ENCODE peak calls at places on chromosomes 6 and 20, in four cellular contexts. One of them, this sample, is unnamed.
A peak's percentile ranks its signal among the peaks of the same experiment; 100 is the strongest.

GRCh38 chr6:77511860-77512259 is 48.6 kb upstream of the HTR1B start:
- DNase-seq in NCI-H2171 treated with DMSO at 0.1 percent for 48 hours: no peak
- DNase-seq in activated gamma-delta T cell treated with Interleukin-2 at 50 U/mL for 16 hours: no peak
- DNase-seq in CD8-positive, alpha-beta memory T cell: no peak
- DNase-seq in this sample: no peak

GRCh38 chr6:34586327-34587040 is 30.4 kb upstream of the SPDEF start:
- DNase-seq in NCI-H2171 treated with DMSO at 0.1 percent for 48 hours: no peak
- DNase-seq in activated gamma-delta T cell treated with Interleukin-2 at 50 U/mL for 16 hours: no peak
- DNase-seq in CD8-positive, alpha-beta memory T cell: no peak
- DNase-seq in this sample: no peak

GRCh38 chr6:32046450-32047083 is 8.4 kb downstream of the CYP21A2 start:
- DNase-seq in NCI-H2171 treated with DMSO at 0.1 percent for 48 hours: peak; percentile 40
- DNase-seq in activated gamma-delta T cell treated with Interleukin-2 at 50 U/mL for 16 hours: no peak
- DNase-seq in CD8-positive, alpha-beta memory T cell: no peak
- DNase-seq in this sample: no peak

GRCh38 chr6:81484251-81484650 is 268.2 kb downstream of the TENT5A start:
- DNase-seq in activated gamma-delta T cell treated with Interleukin-2 at 50 U/mL for 16 hours: no peak
- DNase-seq in CD8-positive, alpha-beta memory T cell: no peak
- DNase-seq in NCI-H2171 treated with DMSO at 0.1 percent for 48 hours: no peak
- DNase-seq in this sample: no peak

GRCh38 chr6:13256614-13257013 is 71.7 kb downstream of the TBC1D7 start:
- DNase-seq in CD8-positive, alpha-beta memory T cell: no peak
- DNase-seq in NCI-H2171 treated with DMSO at 0.1 percent for 48 hours: no peak
- DNase-seq in activated gamma-delta T cell treated with Interleukin-2 at 50 U/mL for 16 hours: no peak
- DNase-seq in this sample: no peak

GRCh38 chr20:51037499-51038110 is 14.7 kb upstream of the KCNG1 start:
- DNase-seq in activated gamma-delta T cell treated with Interleukin-2 at 50 U/mL for 16 hours: no peak
- DNase-seq in CD8-positive, alpha-beta memory T cell: no peak
- DNase-seq in NCI-H2171 treated with DMSO at 0.1 percent for 48 hours: peak; percentile 22
- DNase-seq in this sample: no peak

GRCh38 chr6:154962751-154963150 is 32.4 kb upstream of the TIAM2 start:
- DNase-seq in activated gamma-delta T cell treated with Interleukin-2 at 50 U/mL for 16 hours: no peak
- DNase-seq in CD8-positive, alpha-beta memory T cell: no peak
- DNase-seq in NCI-H2171 treated with DMSO at 0.1 percent for 48 hours: no peak
- DNase-seq in this sample: no peak

GRCh38 chr20:8671366-8671943 is 397.4 kb upstream of the PLCB4 start:
- DNase-seq in activated gamma-delta T cell treated with Interleukin-2 at 50 U/mL for 16 hours: no peak
- DNase-seq in NCI-H2171 treated with DMSO at 0.1 percent for 48 hours: no peak
- DNase-seq in CD8-positive, alpha-beta memory T cell: no peak
- DNase-seq in this sample: no peak

GRCh38 chr6:20575125-20575524 is 40.9 kb downstream of the CDKAL1 start:
- DNase-seq in CD8-positive, alpha-beta memory T cell: no peak
- DNase-seq in activated gamma-delta T cell treated with Interleukin-2 at 50 U/mL for 16 hours: no peak
- DNase-seq in NCI-H2171 treated with DMSO at 0.1 percent for 48 hours: peak; percentile 82
- DNase-seq in this sample: peak; percentile 13

GRCh38 chr6:109874621-109875020 is 103.5 kb upstream of the GPR6 start:
- DNase-seq in CD8-positive, alpha-beta memory T cell: no peak
- DNase-seq in NCI-H2171 treated with DMSO at 0.1 percent for 48 hours: no peak
- DNase-seq in activated gamma-delta T cell treated with Interleukin-2 at 50 U/mL for 16 hours: no peak
- DNase-seq in this sample: no peak

GRCh38 chr6:34546551-34547321 is 9.4 kb downstream of the SPDEF start:
- DNase-seq in NCI-H2171 treated with DMSO at 0.1 percent for 48 hours: peak; percentile 95
- DNase-seq in CD8-positive, alpha-beta memory T cell: no peak
- DNase-seq in activated gamma-delta T cell treated with Interleukin-2 at 50 U/mL for 16 hours: no peak
- DNase-seq in this sample: peak; percentile 74

GRCh38 chr20:63896136-63896890 is 1.4 kb downstream of the DNAJC5 start:
- DNase-seq in CD8-positive, alpha-beta memory T cell: peak; percentile 14
- DNase-seq in NCI-H2171 treated with DMSO at 0.1 percent for 48 hours: peak; percentile 42
- DNase-seq in activated gamma-delta T cell treated with Interleukin-2 at 50 U/mL for 16 hours: peak; percentile 9
- DNase-seq in this sample: peak; percentile 76

GRCh38 chr20:64107736-64108457 is 532 bp upstream of the NPBWR2 start:
- DNase-seq in NCI-H2171 treated with DMSO at 0.1 percent for 48 hours: no peak
- DNase-seq in CD8-positive, alpha-beta memory T cell: no peak
- DNase-seq in activated gamma-delta T cell treated with Interleukin-2 at 50 U/mL for 16 hours: peak; percentile 1
- DNase-seq in this sample: no peak

GRCh38 chr20:10093087-10093591 is 58.4 kb downstream of the ANKEF1 start:
- DNase-seq in NCI-H2171 treated with DMSO at 0.1 percent for 48 hours: peak; percentile 35
- DNase-seq in CD8-positive, alpha-beta memory T cell: no peak
- DNase-seq in activated gamma-delta T cell treated with Interleukin-2 at 50 U/mL for 16 hours: no peak
- DNase-seq in this sample: no peak

GRCh38 chr6:161414800-161415199 is 140.9 kb upstream of the AGPAT4 start:
- DNase-seq in activated gamma-delta T cell treated with Interleukin-2 at 50 U/mL for 16 hours: no peak
- DNase-seq in NCI-H2171 treated with DMSO at 0.1 percent for 48 hours: no peak
- DNase-seq in CD8-positive, alpha-beta memory T cell: no peak
- DNase-seq in this sample: no peak

GRCh38 chr6:127570739-127571389 is 6.1 kb upstream of the C6orf58 start:
- DNase-seq in NCI-H2171 treated with DMSO at 0.1 percent for 48 hours: no peak
- DNase-seq in activated gamma-delta T cell treated with Interleukin-2 at 50 U/mL for 16 hours: no peak
- DNase-seq in CD8-positive, alpha-beta memory T cell: no peak
- DNase-seq in this sample: no peak

GRCh38 chr20:33811763-33812672 is 870 bp downstream of the CHMP4B start:
- DNase-seq in NCI-H2171 treated with DMSO at 0.1 percent for 48 hours: peak; percentile 24
- DNase-seq in activated gamma-delta T cell treated with Interleukin-2 at 50 U/mL for 16 hours: no peak
- DNase-seq in CD8-positive, alpha-beta memory T cell: no peak
- DNase-seq in this sample: no peak

GRCh38 chr6:32375739-32376529 is 4.2 kb upstream of the TSBP1 start:
- DNase-seq in activated gamma-delta T cell treated with Interleukin-2 at 50 U/mL for 16 hours: no peak
- DNase-seq in NCI-H2171 treated with DMSO at 0.1 percent for 48 hours: no peak
- DNase-seq in CD8-positive, alpha-beta memory T cell: no peak
- DNase-seq in this sample: no peak

GRCh38 chr20:39886650-39887190 is 802.3 kb downstream of the MAFB start:
- DNase-seq in activated gamma-delta T cell treated with Interleukin-2 at 50 U/mL for 16 hours: no peak
- DNase-seq in NCI-H2171 treated with DMSO at 0.1 percent for 48 hours: no peak
- DNase-seq in CD8-positive, alpha-beta memory T cell: no peak
- DNase-seq in this sample: no peak

GRCh38 chr6:27502508-27503435 is 29.9 kb upstream of the ZNF184 start:
- DNase-seq in CD8-positive, alpha-beta memory T cell: peak; percentile 40
- DNase-seq in activated gamma-delta T cell treated with Interleukin-2 at 50 U/mL for 16 hours: peak; percentile 54
- DNase-seq in NCI-H2171 treated with DMSO at 0.1 percent for 48 hours: peak; percentile 72
- DNase-seq in this sample: peak; percentile 69

GRCh38 chr20:53255102-53255710 is 283.0 kb downstream of the TSHZ2 start:
- DNase-seq in CD8-positive, alpha-beta memory T cell: no peak
- DNase-seq in NCI-H2171 treated with DMSO at 0.1 percent for 48 hours: no peak
- DNase-seq in activated gamma-delta T cell treated with Interleukin-2 at 50 U/mL for 16 hours: no peak
- DNase-seq in this sample: no peak